ENCODE peak calls at places on chromosome 3, in six cellular contexts. U is mucosa of descending colon, Z is foreskin fibroblast, G is dorsolateral prefrontal cortex, H is fibroblast of pulmonary artery, K is esophagus muscularis mucosa. R is an unnamed sample.

GRCh38 chr3:55728461-55729100 is 241.5 kb upstream of the WNT5A start:
- DNase-seq in U (no peak), Z (no peak), G (no peak), H (no peak), K (peak; percentile 74), R (no peak)

GRCh38 chr3:136974670-136975069 is 16.9 kb downstream of the IL20RB start:
- DNase-seq in U (no peak), Z (no peak), G (no peak), H (no peak), K (no peak), R (no peak)

GRCh38 chr3:43288366-43288765 is 2.0 kb downstream of the SNRK start:
- DNase-seq in U (no peak), Z (peak; percentile 55), G (no peak), H (peak; percentile 48), K (no peak), R (peak; percentile 68)

GRCh38 chr3:174884776-174885568 is 25.8 kb downstream of the NAALADL2 start:
- DNase-seq in U (no peak), Z (no peak), G (no peak), H (no peak), K (no peak), R (no peak)

GRCh38 chr3:81439088-81439487 is 322.4 kb downstream of the GBE1 start:
- DNase-seq in U (no peak), Z (no peak), G (no peak), H (no peak), K (no peak), R (no peak)

GRCh38 chr3:69838217-69838616 is 99.0 kb downstream of the MITF start:
- DNase-seq in U (no peak), Z (peak; percentile 92), G (no peak), H (peak; percentile 53), K (no peak), R (peak; percentile 91)

GRCh38 chr3:143590660-143591059 is 257.6 kb downstream of the SLC9A9 start:
- DNase-seq in U (no peak), Z (no peak), G (no peak), H (no peak), K (no peak), R (no peak)

GRCh38 chr3:64354956-64355355 is 129.7 kb upstream of the PRICKLE2 start:
- DNase-seq in U (no peak), Z (no peak), G (no peak), H (no peak), K (peak; percentile 87), R (no peak)

GRCh38 chr3:64505419-64505818 is 182.4 kb downstream of the ADAMTS9 start:
- DNase-seq in U (no peak), Z (peak; percentile 14), G (no peak), H (no peak), K (no peak), R (no peak)

GRCh38 chr3:64954995-64955636 is 267.3 kb upstream of the ADAMTS9 start:
- DNase-seq in U (peak; percentile 69), Z (no peak), G (no peak), H (peak; percentile 24), K (no peak), R (no peak)

GRCh38 chr3:49930241-49930690 is 655 bp upstream of the MON1A start:
- DNase-seq in U (peak; percentile 19), Z (no peak), G (no peak), H (no peak), K (no peak), R (no peak)

GRCh38 chr3:6791161-6791560 is 69.8 kb upstream of the GRM7 start:
- DNase-seq in U (no peak), Z (no peak), G (no peak), H (peak; percentile 17), K (no peak), R (peak; percentile 40)

DNA sequence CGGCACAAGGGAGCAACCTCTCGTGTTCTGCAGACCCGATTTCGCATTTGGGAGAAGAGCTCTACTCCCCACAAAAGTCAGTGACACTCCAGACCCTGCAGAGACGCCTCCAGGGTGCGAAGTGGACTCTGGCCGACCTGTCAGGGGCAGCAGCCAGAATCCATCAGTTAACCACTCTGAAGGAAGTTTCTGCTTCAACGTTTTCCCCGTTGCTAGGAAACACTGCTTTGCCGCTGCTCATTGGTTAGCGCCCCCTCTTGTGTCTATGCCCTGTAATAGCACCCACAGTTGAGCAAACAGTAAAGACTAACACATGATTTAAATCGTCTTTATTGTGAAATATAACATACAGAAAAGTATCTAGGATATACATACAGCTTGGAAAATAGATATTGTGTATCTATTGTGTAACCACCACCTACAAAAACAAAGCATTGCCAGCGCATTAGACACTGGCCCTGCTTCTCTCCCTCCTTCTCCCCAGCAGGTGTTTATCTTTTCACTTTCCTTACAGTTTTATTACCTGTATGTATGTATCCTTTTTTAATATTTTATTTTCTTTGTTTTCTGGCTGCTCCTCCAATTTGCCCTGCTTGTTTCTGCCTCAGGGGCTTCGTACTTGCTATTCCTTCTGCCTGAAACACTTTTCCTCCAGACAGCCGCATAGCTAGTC is 38.9 kb downstream of the TMEM40 start:
- DNase-seq in U (peak; percentile 80), Z (peak; percentile 91), G (peak; percentile 83), H (peak; percentile 90), K (peak; percentile 93), R (peak; percentile 79)
- H3K4me3 ChIP-seq in U (no peak overlapping the region), Z (peak overlapping the region; percentile 19), G (peak overlapping the region; percentile 58), H (peak overlapping the region; percentile 44), K (peak overlapping the region; percentile 44), R (peak overlapping the region; percentile 22)

GRCh38 chr3:4670352-4670751 is 177.2 kb downstream of the ITPR1 start:
- DNase-seq in U (no peak), Z (peak; percentile 21), G (no peak), H (peak; percentile 17), K (no peak), R (no peak)
- TF ChIP-seq CTCF in U (no peak), Z (peak; percentile 41), G (peak; percentile 11), H (peak; percentile 41), K (peak; percentile 18), R (peak; percentile 60)

DNA sequence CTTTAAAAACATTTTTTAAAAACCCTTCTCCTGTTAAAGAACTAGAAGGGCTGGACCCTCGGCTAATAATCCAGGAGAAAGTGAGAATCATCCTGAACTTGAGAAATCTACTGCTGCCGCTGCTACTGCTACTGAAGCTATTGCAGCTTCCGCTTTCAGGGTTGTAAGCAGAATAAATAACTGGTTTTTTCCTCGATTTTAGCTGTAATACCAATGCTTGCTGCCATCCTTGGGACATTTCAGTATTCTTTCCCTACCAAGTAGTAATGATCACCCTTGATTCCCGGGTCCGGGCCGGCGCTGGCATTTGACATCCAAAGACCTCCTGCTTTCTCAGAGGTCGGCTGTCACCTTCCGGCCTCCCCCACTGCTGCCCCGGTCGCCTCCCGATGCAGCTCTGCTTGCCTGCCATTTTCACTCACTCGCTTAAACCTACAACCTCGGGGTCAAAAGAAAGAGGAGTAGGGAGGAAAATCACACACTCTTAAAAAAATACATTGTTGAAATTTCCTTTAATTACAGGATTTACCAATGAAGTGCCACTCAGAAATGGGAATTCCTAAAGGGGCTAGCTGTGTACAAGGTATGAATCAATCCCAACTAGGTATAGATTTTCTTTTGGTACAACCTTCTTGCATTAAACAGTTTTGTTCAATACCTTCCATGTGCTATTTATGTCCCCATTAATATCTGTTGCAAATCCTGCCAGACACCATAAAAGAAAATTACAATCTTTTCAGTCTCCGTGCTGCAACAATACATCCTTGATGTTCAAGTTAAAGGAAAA is 715 bp upstream of the MECOM start:
- DNase-seq in U (no peak), Z (peak; percentile 29), G (no peak), H (peak; percentile 18), K (no peak), R (peak; percentile 13)
- H3K4me3 ChIP-seq in U (no peak overlapping the region), Z (no peak overlapping the region), G (peak overlapping the region; percentile 71), H (peak overlapping the region; percentile 78), K (peak overlapping the region; percentile 58), R (peak overlapping the region; percentile 55)

GRCh38 chr3:111999924-112000835 is 1.5 kb downstream of the TAGLN3 start:
- DNase-seq in U (no peak), Z (no peak), G (peak; percentile 21), H (no peak), K (peak; percentile 78), R (no peak)
- TF ChIP-seq CTCF in U (no peak), Z (no peak), G (no peak), H (no peak), K (no peak), R (no peak)

GRCh38 chr3:122577409-122578028 is at the start of gene PARP15:
- DNase-seq in U (peak; percentile 20), Z (peak; percentile 40), G (no peak), H (no peak), K (no peak), R (no peak)
- H3K4me3 ChIP-seq in U (peak within 1 kb of the TSS; percentile 14), Z (peak within 1 kb of the TSS; percentile 43), G (peak within 1 kb of the TSS; percentile 59), H (peak within 1 kb of the TSS; percentile 47), K (peak within 1 kb of the TSS; percentile 61), R (peak within 1 kb of the TSS; percentile 40)

DNA sequence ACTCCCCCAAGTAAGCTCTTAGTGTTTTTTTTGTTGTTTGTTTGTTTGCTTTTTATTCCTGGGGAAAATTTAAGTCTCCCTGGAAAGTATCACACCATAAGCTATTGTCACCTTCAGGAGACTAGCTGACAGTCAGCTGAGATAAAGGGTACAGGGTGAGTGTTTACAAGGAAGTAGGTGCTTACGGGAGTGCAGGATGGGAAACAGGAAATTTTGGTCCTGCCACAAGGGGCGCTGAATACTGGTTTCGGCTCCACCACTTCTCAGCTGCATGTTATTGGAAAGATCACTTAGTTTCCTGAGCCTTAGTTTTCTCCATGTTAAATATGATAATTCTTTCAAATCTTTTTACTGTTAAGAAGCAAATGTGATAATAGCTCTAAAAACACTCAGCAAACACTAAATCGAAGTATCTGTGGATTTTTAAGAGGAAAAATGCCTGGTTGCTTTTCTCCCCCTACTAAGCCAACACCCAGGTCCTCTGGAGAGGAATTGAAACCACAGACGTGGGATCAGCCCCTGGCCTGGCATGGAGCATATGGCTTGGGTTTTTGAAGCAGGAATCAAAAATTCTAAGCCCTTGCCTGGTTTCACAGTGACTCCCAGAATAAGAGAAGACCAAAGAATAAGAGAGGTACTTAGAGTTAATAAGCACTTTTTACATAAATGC is 90.7 kb downstream of the SCN11A start:
- DNase-seq in U (peak; percentile 78), Z (peak; percentile 76), G (no peak), H (peak; percentile 58), K (no peak), R (peak; percentile 35)
- TF ChIP-seq CTCF in U (peak; percentile 32), Z (peak; percentile 76), G (peak; percentile 63), H (peak; percentile 84), K (peak; percentile 24), R (peak; percentile 76)

DNA sequence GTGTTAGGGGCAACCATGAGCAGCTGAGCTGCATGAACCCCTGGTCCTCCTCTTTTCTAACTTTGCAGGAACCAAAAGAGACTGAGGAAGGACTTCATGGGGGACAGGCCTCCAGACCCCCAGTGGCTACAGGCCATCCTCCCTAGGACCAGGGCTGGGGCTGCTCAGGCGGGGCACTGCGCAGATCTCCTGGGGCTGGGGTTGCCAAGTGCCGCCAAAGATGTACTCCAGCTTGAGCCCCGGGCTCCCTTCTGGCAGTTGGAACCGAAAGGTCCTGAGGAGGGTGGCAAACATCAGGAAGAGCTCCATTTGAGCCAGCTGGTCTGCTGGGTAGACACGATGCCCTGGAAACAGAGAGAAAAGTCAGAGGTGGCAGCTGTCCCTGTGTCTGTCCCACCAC is 11.1 kb upstream of the PARL start:
- DNase-seq in U (no peak), Z (no peak), G (no peak), H (no peak), K (no peak), R (no peak)
- H3K4me3 ChIP-seq in U (no peak overlapping the region), Z (no peak overlapping the region), G (no peak overlapping the region), H (no peak overlapping the region), K (no peak overlapping the region), R (no peak overlapping the region)